ENCODE peak calls at places on chromosomes 5 and 9, in seven cellular contexts. I is PC-3, W is transverse colon, V is neural progenitor cell, S is bronchial epithelial cell, H is AG10803, P is RWPE1. Y is an unnamed sample.

GRCh38 chr9:89497181-89497963 is 541 bp downstream of the SEMA4D start:
- DNase-seq in P (peak; percentile 11), S (no peak), V (peak; percentile 59), I (no peak), W (peak; percentile 68), H (no peak), Y (no peak)

GRCh38 chr5:175739973-175740372 is 82.1 kb downstream of the HRH2 start:
- DNase-seq in P (no peak), V (no peak), I (no peak), H (no peak), W (no peak), S (no peak), Y (no peak)

GRCh38 chr9:121447341-121447834 is 52.3 kb downstream of the GGTA1 start:
- DNase-seq in V (no peak), W (no peak), H (peak; percentile 89), I (no peak), S (no peak), P (no peak), Y (no peak)

GRCh38 chr5:177403826-177404640 is 3.6 kb upstream of the PFN3 start:
- DNase-seq in W (peak; percentile 92), I (peak; percentile 83), V (peak; percentile 83), P (peak; percentile 89), H (peak; percentile 74), S (peak; percentile 56), Y (peak; percentile 93)

GRCh38 chr5:139406960-139407359 is 3.1 kb upstream of the SPATA24 start:
- DNase-seq in V (no peak), P (no peak), W (no peak), S (no peak), I (no peak), H (no peak), Y (no peak)

GRCh38 chr9:38311382-38312270 is 80.9 kb upstream of the ALDH1B1 start:
- DNase-seq in W (no peak), P (no peak), I (no peak), H (no peak), V (peak; percentile 43), S (no peak), Y (no peak)

GRCh38 chr9:137575382-137575724 is 3.4 kb downstream of the DPH7 start:
- DNase-seq in I (no peak), W (no peak), H (no peak), V (no peak), P (no peak), S (no peak), Y (no peak)

GRCh38 chr9:6944093-6944551 is 186.3 kb downstream of the KDM4C start:
- DNase-seq in W (no peak), S (peak; percentile 71), I (peak; percentile 79), V (no peak), H (peak; percentile 59), P (peak; percentile 9), Y (no peak)

GRCh38 chr9:114504341-114505186 is 709 bp downstream of the WHRN start:
- DNase-seq in S (no peak), P (peak; percentile 72), W (peak; percentile 44), H (peak; percentile 29), I (peak; percentile 58), V (peak; percentile 84), Y (peak; percentile 62)

GRCh38 chr9:137451976-137452760 is 7.0 kb downstream of the NSMF start:
- DNase-seq in I (no peak), P (no peak), W (peak; percentile 11), V (no peak), S (no peak), H (no peak), Y (no peak)

GRCh38 chr5:109413463-109413862 is 3.7 kb upstream of the PJA2 start:
- DNase-seq in W (peak; percentile 20), S (no peak), P (no peak), H (peak; percentile 18), V (peak; percentile 58), I (no peak), Y (no peak)

GRCh38 chr9:31776471-31776870 is 608.0 kb upstream of the ACO1 start:
- DNase-seq in I (no peak), P (no peak), V (no peak), H (no peak), S (peak; percentile 41), W (no peak), Y (no peak)

GRCh38 chr5:68214472-68215207 is 916 bp upstream of the PIK3R1 start:
- DNase-seq in H (no peak), I (no peak), S (no peak), P (peak; percentile 13), V (peak; percentile 69), W (no peak), Y (no peak)

GRCh38 chr5:145991044-145991575 is 54.7 kb downstream of the SH3RF2 start:
- DNase-seq in H (peak; percentile 64), W (no peak), S (no peak), V (no peak), P (no peak), I (no peak), Y (no peak)

GRCh38 chr9:132182609-132183073 is 20.8 kb downstream of the NTNG2 start:
- DNase-seq in S (no peak), V (peak; percentile 55), P (no peak), W (no peak), H (no peak), I (no peak), Y (no peak)

GRCh38 chr9:77977210-77977611 is 54.4 kb downstream of the GNAQ start:
- DNase-seq in V (peak; percentile 39), P (no peak), W (peak; percentile 66), I (no peak), S (peak; percentile 83), H (peak; percentile 77), Y (no peak)

GRCh38 chr5:111741270-111741669 is 15.7 kb downstream of the NREP start:
- DNase-seq in S (peak; percentile 15), V (no peak), H (no peak), P (no peak), W (no peak), I (no peak), Y (no peak)

DNA sequence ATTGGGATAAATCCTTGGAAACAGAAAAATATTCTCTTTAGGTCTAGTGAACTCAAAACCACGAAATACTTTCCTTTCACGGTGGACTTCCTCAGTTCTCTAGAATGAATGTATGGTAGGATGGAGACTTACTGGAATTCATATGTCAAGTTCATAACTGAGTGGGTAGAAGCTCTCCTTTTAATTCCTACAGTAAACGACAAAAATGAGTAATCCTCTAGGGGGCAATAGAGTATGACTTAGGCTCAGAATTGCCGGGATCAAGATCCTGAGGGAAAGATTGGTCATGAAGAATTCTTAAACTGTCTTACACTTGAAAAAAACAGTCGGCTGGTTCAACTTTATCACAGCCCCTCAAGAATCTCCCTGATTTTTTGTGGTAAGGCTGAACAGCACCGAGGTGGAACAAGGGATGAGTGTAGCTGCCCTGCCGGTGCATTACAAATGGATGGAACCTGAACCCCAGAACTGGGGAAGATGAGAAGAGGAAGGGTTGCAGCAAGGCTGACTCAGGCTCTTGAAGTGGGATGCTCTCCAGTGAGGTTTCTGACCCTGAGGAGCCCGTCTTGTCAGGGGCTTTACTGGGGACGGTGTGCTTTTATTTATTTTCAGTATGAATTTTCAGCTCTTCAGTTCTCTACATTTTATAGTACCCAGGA is 14.0 kb upstream of the LOX start:
- DNase-seq in P (peak; percentile 42), H (peak; percentile 79), W (no peak), V (peak; percentile 45), S (peak; percentile 59), I (peak; percentile 61), Y (no peak)
- TF ChIP-seq CTCF in P (peak; percentile 56), H (peak; percentile 73), W (peak; percentile 57), V (peak; percentile 75), S (peak; percentile 52), I (peak; percentile 68), Y (peak; percentile 52)

GRCh38 chr9:16830806-16831205 is 39.7 kb downstream of the BNC2 start:
- DNase-seq in S (no peak), V (no peak), W (no peak), I (no peak), P (no peak), H (no peak), Y (no peak)
- TF ChIP-seq CTCF in S (no peak), V (no peak), W (no peak), I (no peak), P (no peak), H (no peak), Y (no peak)

DNA sequence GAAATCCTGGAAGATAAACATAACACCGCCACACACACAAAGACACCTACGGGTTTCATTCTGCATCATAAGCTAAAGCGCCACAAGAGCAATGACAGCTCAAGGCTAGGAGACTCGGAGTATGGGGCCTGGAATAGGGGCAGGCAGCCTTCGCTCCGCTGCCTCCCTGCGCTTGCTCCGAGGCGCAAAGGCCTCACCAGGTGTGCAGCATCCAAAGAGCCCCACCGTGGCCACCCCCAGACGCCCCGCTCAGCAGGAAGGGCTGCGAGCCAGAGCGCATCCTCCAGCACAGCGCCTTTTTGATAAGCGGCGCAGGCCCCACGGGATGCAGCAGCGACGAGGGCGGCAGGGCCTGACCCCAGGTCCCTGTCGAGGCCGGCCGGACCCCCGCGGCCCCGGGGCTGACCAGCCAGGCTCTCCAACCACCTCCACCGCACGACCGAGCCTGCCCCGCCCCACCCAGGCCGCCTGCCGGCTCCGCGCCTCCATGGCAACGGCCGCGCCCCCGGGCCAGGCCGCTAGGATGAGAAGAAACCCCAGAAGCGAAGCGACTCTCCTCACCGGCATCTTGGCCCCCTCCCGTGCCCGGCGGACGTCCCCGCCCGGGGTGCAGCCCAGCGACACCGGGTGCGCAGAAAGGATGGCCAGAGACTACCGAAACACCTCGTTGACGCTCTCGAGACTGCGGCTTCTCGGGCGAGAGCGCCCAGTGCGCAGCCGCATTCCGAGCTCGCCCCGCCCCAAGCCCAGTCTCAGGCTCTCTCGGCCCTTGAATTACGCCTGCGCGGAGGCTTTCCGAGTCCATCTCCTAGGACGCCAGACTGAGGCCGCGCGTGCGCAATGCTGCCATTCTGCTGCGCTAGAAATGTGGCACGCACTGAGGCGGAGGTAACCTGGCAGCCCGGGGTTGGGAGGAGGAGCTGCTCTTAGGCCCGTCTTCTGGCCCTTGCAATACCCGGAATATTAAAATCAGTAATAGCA is at the start of gene KIF3A:
- DNase-seq in S (peak; percentile 95), V (peak; percentile 100), I (peak; percentile 95), W (peak; percentile 98), H (peak; percentile 92), P (peak; percentile 100), Y (peak; percentile 95)
- TF ChIP-seq CTCF in S (no peak), V (peak; percentile 14), I (no peak), W (peak; percentile 58), H (no peak), P (no peak), Y (no peak)

GRCh38 chr5:15594922-15595568 is 95.1 kb downstream of the FBXL7 start:
- DNase-seq in S (no peak), W (no peak), I (no peak), H (no peak), P (no peak), V (no peak), Y (no peak)

GRCh38 chr5:15596936-15597335 is 97.0 kb downstream of the FBXL7 start:
- DNase-seq in P (no peak), V (no peak), I (no peak), H (no peak), W (no peak), S (no peak), Y (no peak)

GRCh38 chr5:15587941-15588340 is 88.0 kb downstream of the FBXL7 start:
- DNase-seq in H (peak; percentile 95), P (no peak), V (no peak), I (no peak), W (no peak), S (no peak), Y (no peak)

GRCh38 chr5:15598294-15598902 is 98.4 kb downstream of the FBXL7 start:
- DNase-seq in W (no peak), V (peak; percentile 54), S (peak; percentile 22), P (no peak), I (peak; percentile 23), H (no peak), Y (no peak)

DNA sequence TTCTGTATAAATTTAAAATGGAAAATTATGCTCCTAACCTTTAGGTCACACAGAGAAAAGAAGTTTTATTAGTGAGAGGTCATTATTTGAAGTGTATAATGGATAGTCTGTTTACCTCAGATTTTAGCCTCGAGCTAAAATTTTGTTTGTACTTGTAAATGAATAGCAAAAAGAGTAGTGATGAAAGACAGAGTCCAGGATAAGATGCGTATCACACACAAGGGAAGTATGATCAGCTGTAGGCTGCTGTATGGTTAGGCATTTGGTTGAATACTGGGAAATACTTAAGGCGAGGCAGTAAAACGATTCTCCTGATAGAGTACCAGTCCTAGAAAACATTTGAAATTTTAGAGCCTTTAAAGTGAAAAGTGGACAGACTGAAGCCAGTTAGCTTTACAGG is 92.7 kb downstream of the FBXL7 start:
- DNase-seq in W (no peak), H (no peak), I (no peak), S (peak; percentile 31), V (no peak), P (no peak), Y (no peak)
- TF ChIP-seq CTCF in W (no peak), H (no peak), I (no peak), S (no peak), V (no peak), P (no peak), Y (no peak)